ENCODE peak calls at places on chromosomes 1 and 21, in five cellular contexts. R is fibroblast of lung; F is body of pancreas; K is CD4-positive, alpha-beta T cell; S is pancreas. M is an unnamed sample. For H3K27me3, the result is how much of the 10 kb centered on the place peaks cover.

GRCh38 chr1:24968941-24969585 is 39.0 kb upstream of the RUNX3 start:
- DNase-seq in R (no peak), F (no peak), K (no peak), S (no peak), M (no peak)

GRCh38 chr1:30706528-30706927 is 16.9 kb downstream of the MATN1 start:
- DNase-seq in R (peak), F (peak), K (no peak), S (peak), M (peak)

GRCh38 chr1:24151175-24151533 is 8.2 kb upstream of the IL22RA1 start:
- DNase-seq in R (no peak), F (peak), K (no peak), S (no peak), M (no peak)

GRCh38 chr1:227920426-227920825 is 27.3 kb downstream of the WNT9A start:
- DNase-seq in R (no peak), F (no peak), K (no peak), S (no peak), M (no peak)

GRCh38 chr1:71792264-71792663 is 490.1 kb downstream of the NEGR1 start:
- DNase-seq in R (no peak), F (no peak), K (no peak), S (no peak), M (no peak)

GRCh38 chr1:6127587-6128163 is 52.4 kb downstream of the CHD5 start:
- DNase-seq in R (peak), F (peak), K (peak), S (peak), M (peak)

GRCh38 chr1:234222561-234223280 is 150.5 kb upstream of the COA6 start:
- DNase-seq in R (peak), F (no peak), K (no peak), S (no peak), M (no peak)

GRCh38 chr1:207304710-207305151 is 16.7 kb upstream of the CD55 start:
- DNase-seq in R (peak), F (no peak), K (no peak), S (no peak), M (peak)

GRCh38 chr1:20666804-20667203 is 5.6 kb upstream of the DDOST start:
- DNase-seq in R (peak), F (no peak), K (no peak), S (no peak), M (no peak)

GRCh38 chr1:88150330-88150729 is 533.7 kb upstream of the PKN2 start:
- DNase-seq in R (no peak), F (no peak), K (no peak), S (no peak), M (no peak)

GRCh38 chr1:181352695-181353094 is 130.6 kb upstream of the CACNA1E start:
- DNase-seq in R (no peak), F (no peak), K (no peak), S (no peak), M (no peak)

GRCh38 chr1:174964261-174964984 is 35.3 kb upstream of the CACYBP start:
- DNase-seq in R (peak), F (no peak), K (no peak), S (no peak), M (no peak)

GRCh38 chr21:17612023-17612564 is 607 bp downstream of the BTG3 start:
- DNase-seq in R (peak), F (peak), K (peak), S (peak), M (peak)

GRCh38 chr1:223402790-223403142 is 9.6 kb downstream of the CCDC185 start:
- DNase-seq in R (no peak), F (no peak), K (no peak), S (no peak), M (no peak)

GRCh38 chr1:168000656-168001055 is 63.8 kb upstream of the MPC2 start:
- DNase-seq in R (no peak), F (no peak), K (no peak), S (no peak), M (no peak)

GRCh38 chr1:67847466-67847865 is 14.2 kb upstream of the GNG12 start:
- DNase-seq in R (peak), F (no peak), K (no peak), S (no peak), M (peak)

GRCh38 chr1:170929835-170930554 is 5.3 kb upstream of the MROH9 start:
- DNase-seq in R (peak), F (peak), K (no peak), S (no peak), M (peak)

GRCh38 chr21:44749116-44749758 is 37.9 kb upstream of the TSPEAR start:
- DNase-seq in R (no peak), F (no peak), K (no peak), S (no peak), M (no peak)

GRCh38 chr1:243798726-243799125 is 51.3 kb downstream of the AKT3 start:
- DNase-seq in R (peak), F (no peak), K (no peak), S (no peak), M (peak)

GRCh38 chr1:30942326-30942978 is 33.9 kb upstream of the SDC3 start:
- DNase-seq in R (no peak), F (no peak), K (no peak), S (no peak), M (peak)

GRCh38 chr1:66413139-66413755 is 120.7 kb upstream of the SGIP1 start:
- DNase-seq in R (no peak), F (no peak), K (no peak), S (no peak), M (no peak)

GRCh38 chr1:156705321-156705917 is at the start of gene CRABP2:
- DNase-seq in R (peak), F (peak), K (no peak), S (peak), M (no peak)

GRCh38 chr1:20345419-20345818 is 54.7 kb downstream of the VWA5B1 start:
- DNase-seq in R (no peak), F (no peak), K (no peak), S (no peak), M (no peak)

GRCh38 chr1:41474490-41475271 is 9.8 kb downstream of the EDN2 start:
- DNase-seq in R (peak), F (peak), K (no peak), S (peak), M (no peak)

GRCh38 chr1:55696181-55696580 is 481.0 kb upstream of the USP24 start:
- DNase-seq in R (peak), F (no peak), K (no peak), S (no peak), M (peak)

GRCh38 chr1:91732291-91732953 is 153.5 kb downstream of the TGFBR3 start:
- DNase-seq in R (peak), F (no peak), K (no peak), S (no peak), M (peak)

GRCh38 chr1:74341702-74342339 is 106.6 kb downstream of the TNNI3K start:
- DNase-seq in R (no peak), F (no peak), K (no peak), S (no peak), M (no peak)

GRCh38 chr1:25814688-25815087 is 5.1 kb upstream of the MTFR1L start:
- DNase-seq in R (no peak), F (peak), K (no peak), S (no peak), M (no peak)

DNA sequence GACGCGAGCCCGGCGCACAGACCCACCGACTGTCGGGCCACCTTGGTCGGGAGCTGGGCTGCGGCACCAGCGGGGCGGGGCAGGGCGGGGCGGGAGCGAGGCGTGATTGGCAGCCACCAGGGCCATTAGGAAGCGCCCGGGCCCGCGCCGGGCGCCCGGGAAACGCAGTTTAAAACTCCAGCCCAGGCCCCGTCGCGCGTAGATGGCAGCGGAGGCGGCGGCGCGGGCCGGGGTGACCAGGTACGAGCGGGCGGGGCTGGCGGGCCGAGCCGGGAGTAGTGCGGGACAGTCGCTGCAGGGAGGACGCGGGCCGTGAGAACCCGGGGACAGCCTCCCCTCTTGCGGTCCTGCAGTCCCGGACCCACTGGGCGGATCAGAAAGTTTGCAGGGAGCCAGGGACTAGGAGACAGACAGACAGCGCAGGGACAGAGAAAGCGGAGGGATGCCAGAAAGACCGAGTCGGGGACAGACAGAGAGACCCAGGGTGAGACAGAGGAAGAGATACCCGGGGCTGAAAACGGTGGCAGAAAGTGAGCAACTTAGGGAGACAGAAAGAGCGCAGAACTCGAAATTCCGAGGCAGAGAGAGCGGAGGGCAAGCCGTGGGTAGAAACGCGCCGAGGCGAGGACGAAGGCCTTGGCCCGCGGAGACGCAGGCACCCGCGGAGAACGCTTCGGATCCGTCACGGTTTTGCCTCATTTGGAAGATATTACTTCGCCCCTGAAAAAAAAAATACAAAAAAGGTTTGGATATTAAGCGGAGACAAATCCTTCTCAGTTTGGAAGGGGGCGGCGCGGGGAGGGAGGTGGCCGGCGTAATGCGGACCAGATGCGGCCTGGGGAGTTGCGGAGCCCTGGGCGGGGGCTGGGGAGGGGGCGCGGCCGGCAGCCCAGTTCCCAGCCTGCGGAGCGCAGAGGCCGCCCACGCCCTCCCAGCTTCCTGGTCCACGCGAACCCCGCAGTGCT is at the start of gene DMBX1:
- DNase-seq in R (no peak), F (peak), K (no peak), S (peak), M (no peak)
- H3K27me3 ChIP-seq in R (half or more), F (under half), K (half or more), S (under half), M (half or more)

DNA sequence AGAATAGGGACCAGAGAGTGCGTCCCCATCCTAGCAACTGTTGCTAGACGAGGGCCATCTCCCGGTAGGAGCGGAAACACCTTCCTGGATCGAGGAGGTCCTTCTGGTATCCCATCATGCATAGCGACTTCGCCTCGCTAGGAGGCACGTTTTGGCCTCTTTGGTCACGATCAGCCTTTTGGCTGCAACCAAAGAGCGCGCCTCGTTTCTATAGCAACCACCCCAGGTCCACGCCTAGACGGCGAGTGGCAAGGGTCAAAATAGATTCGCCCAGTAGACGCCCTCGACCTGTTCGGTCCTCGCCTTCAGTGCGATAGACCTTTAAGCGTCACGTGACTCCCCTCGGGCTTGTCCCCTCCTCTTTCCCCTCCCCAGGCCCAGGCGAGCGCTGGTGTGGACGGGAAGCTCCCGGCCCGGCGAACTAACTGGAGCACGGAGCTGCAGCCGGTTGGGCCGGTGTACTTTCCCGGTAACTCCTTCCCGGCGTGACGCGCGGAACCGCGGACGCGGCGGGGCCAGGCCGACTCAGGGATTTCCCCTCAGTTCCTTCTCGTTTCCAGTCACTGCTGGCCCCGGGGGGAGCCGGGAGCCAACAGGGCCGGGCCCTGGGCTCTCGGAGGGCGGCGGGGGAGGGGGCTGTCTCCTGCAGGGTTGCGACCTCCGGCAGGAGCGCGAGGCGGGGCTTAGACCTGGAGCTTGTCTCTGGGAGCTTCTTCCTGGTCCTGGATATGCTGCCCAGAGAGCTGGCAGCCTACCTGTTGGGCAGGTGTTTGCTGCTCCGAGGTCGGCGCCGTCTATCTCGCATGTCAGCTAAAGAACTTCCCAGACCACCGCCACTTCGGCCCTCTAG is at the start of gene DNAJC16:
- DNase-seq in R (peak), F (peak), K (peak), S (peak), M (peak)
- TF ChIP-seq CTCF in R (peak), F (peak), K (no peak), S (no peak), M (peak)

DNA sequence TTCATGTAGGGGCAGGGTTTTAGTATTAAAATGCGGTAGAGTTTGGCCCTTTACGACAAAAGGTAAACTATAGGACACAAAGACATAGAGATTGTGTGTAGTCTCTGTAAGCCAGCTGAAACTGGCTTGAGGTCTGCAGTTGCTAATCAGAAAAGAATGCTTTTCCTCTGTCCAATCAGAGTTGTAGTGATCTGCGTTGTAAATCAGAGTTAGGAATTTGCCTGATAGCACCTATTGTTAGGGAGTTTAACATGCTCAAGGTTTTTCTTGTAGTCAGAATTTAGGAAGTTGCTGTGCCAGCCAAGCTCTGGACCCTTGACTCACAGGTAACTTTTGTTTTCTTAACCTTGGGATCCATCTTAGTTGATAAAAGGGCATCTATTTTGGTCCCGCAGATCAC is 61.2 kb upstream of the VTCN1 start:
- DNase-seq in R (peak), F (no peak), K (no peak), S (no peak), M (no peak)
- H3K27me3 ChIP-seq in R (under half), F (under half), K (under half), S (under half), M (under half)

DNA sequence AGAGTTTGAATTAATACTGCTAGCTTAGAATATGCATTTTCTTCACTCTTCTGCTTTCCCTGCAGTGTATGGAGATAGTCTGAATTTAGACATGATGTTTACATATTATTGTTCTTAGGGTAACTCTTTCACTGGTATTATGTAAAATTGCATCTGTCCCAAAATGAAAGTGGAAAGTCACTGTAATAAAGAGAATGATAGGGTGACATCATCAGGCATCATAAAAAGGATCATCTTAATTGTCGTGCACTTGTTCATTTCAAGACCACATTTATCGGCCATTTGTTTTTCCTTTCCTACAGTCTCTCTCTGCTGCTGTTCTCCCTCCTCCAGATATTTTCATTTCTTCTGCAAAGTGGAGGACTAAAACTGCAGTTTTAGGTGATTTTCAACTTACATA is 61.9 kb upstream of the ZNF281 start:
- DNase-seq in R (no peak), F (no peak), K (no peak), S (no peak), M (no peak)
- TF ChIP-seq CTCF in R (no peak), F (no peak), K (no peak), S (no peak), M (no peak)

GRCh38 chr1:14222086-14222485 is 376.4 kb upstream of the KAZN start:
- DNase-seq in R (no peak), F (no peak), K (no peak), S (no peak), M (no peak)
- H3K27me3 ChIP-seq in R (under half), F (under half), K (under half), S (under half), M (under half)

DNA sequence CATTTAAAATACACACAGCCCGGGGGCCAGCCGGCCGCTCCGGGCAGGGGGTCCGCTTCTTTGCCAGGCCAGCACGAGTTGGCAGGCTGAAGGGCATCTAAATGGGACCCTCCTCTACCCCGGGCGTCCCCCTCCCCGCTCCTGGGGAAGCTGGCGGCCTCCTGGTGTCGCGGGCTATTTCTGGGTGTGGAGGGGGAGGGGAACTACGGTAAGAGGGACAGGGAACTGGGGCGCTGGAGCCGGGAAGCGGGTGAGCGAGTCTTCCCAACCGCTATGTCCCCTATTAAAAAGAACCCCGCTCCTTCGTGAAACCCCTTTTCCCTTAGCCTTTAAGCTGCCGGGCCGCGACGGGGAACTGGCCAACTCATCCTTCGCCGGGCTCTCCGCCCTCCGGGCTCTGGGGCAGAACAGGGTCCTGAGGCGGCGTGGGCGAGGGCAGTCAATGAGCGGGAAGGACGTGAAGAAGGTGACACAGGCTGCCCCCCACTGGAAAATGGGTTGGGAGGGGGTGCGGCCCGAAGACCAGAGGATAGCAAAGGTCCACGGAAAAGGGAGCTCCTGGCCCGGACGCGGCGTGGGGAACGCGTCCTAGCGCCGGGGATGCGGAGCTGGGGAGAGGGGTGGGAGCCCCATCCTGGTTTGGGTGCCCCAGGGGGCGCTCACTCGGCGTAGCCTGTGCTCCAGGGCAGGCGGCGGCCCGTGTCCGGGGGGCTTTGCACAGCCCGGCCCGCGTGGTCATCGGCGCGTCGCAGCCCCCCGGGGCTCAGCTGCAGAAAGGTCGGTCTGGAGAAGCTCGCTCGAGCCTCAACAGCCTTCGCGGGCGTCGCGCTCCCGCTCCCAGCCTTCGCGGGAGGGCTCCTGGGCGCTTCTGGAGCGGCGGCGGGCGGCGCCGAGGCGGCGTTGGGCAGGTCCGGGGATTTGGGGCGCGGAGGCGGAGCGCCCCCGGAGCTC is 544 bp downstream of the PPM1J start:
- DNase-seq in R (no peak), F (no peak), K (no peak), S (peak), M (no peak)
- TF ChIP-seq CTCF in R (peak), F (peak), K (peak), S (no peak), M (peak)

GRCh38 chr1:209849388-209849787 is 21.6 kb downstream of the UTP25 start:
- DNase-seq in R (no peak), F (no peak), K (no peak), S (no peak), M (no peak)
- H3K27me3 ChIP-seq in R (under half), F (under half), K (under half), S (under half), M (under half)

GRCh38 chr1:15747378-15747777 is 5.1 kb downstream of the TMEM82 start:
- DNase-seq in R (no peak), F (no peak), K (no peak), S (no peak), M (no peak)

GRCh38 chr1:15749399-15750291 is 7.3 kb downstream of the TMEM82 start:
- DNase-seq in R (peak), F (no peak), K (no peak), S (no peak), M (no peak)

GRCh38 chr1:15748264-15748663 is 6.0 kb downstream of the TMEM82 start:
- DNase-seq in R (no peak), F (no peak), K (no peak), S (no peak), M (no peak)

GRCh38 chr1:15750924-15751323 is 7.7 kb upstream of the FBLIM1 start:
- DNase-seq in R (no peak), F (no peak), K (no peak), S (no peak), M (no peak)

GRCh38 chr1:15748690-15749398 is 6.5 kb downstream of the TMEM82 start:
- DNase-seq in R (no peak), F (no peak), K (no peak), S (no peak), M (no peak)
- TF ChIP-seq CTCF in R (no peak), F (no peak), K (no peak), S (no peak), M (no peak)